ENCODE peak calls at places on chromosomes 4 and X, in ten cellular contexts. One of them, this sample, is unnamed.

GRCh38 chr4:78432896-78433295 is 118.7 kb upstream of the ANXA3 start:
- DNase-seq in nephron progenitor cell: no peak
- DNase-seq in pancreas: no peak
- DNase-seq in left lung: no peak
- DNase-seq in Jurkat, Clone E6-1: no peak
- DNase-seq in tibial artery: no peak
- DNase-seq in OCI-M1: no peak
- DNase-seq in astrocyte of the cerebellum: no peak
- DNase-seq in GM23248: peak
- DNase-seq in AG09309: no peak
- DNase-seq in this sample: no peak

GRCh38 chr4:8639021-8639420 is 46.5 kb downstream of the CPZ start:
- DNase-seq in GM23248: no peak
- DNase-seq in Jurkat, Clone E6-1: no peak
- DNase-seq in pancreas: no peak
- DNase-seq in OCI-M1: no peak
- DNase-seq in tibial artery: peak
- DNase-seq in nephron progenitor cell: no peak
- DNase-seq in left lung: no peak
- DNase-seq in AG09309: no peak
- DNase-seq in astrocyte of the cerebellum: no peak
- DNase-seq in this sample: no peak

GRCh38 chrX:1246816-1247215 is 21.8 kb upstream of the CSF2RA start:
- DNase-seq in left lung: peak
- DNase-seq in pancreas: no peak
- DNase-seq in GM23248: peak
- DNase-seq in OCI-M1: peak
- DNase-seq in Jurkat, Clone E6-1: peak
- DNase-seq in astrocyte of the cerebellum: no peak
- DNase-seq in tibial artery: peak
- DNase-seq in AG09309: no peak
- DNase-seq in nephron progenitor cell: peak
- DNase-seq in this sample: peak

GRCh38 chr4:108210989-108211725 is 42.4 kb upstream of the LEF1 start:
- DNase-seq in left lung: no peak
- DNase-seq in nephron progenitor cell: no peak
- DNase-seq in OCI-M1: no peak
- DNase-seq in GM23248: no peak
- DNase-seq in AG09309: no peak
- DNase-seq in astrocyte of the cerebellum: no peak
- DNase-seq in tibial artery: no peak
- DNase-seq in pancreas: no peak
- DNase-seq in Jurkat, Clone E6-1: no peak
- DNase-seq in this sample: no peak

GRCh38 chr4:125013891-125014290 is 300.9 kb upstream of the FAT4 start:
- DNase-seq in GM23248: peak
- DNase-seq in astrocyte of the cerebellum: no peak
- DNase-seq in tibial artery: no peak
- DNase-seq in AG09309: no peak
- DNase-seq in Jurkat, Clone E6-1: no peak
- DNase-seq in pancreas: no peak
- DNase-seq in OCI-M1: no peak
- DNase-seq in left lung: no peak
- DNase-seq in nephron progenitor cell: no peak
- DNase-seq in this sample: no peak

GRCh38 chr4:26252349-26252748 is 68.5 kb upstream of the RBPJ start:
- DNase-seq in Jurkat, Clone E6-1: no peak
- DNase-seq in pancreas: no peak
- DNase-seq in OCI-M1: no peak
- DNase-seq in left lung: no peak
- DNase-seq in nephron progenitor cell: no peak
- DNase-seq in astrocyte of the cerebellum: no peak
- DNase-seq in tibial artery: no peak
- DNase-seq in GM23248: peak
- DNase-seq in AG09309: no peak
- DNase-seq in this sample: no peak

GRCh38 chr4:184937745-184938144 is 80.5 kb upstream of the HELT start:
- DNase-seq in astrocyte of the cerebellum: no peak
- DNase-seq in pancreas: no peak
- DNase-seq in OCI-M1: no peak
- DNase-seq in Jurkat, Clone E6-1: no peak
- DNase-seq in AG09309: no peak
- DNase-seq in GM23248: no peak
- DNase-seq in nephron progenitor cell: no peak
- DNase-seq in tibial artery: no peak
- DNase-seq in left lung: no peak
- DNase-seq in this sample: no peak

GRCh38 chr4:114659386-114660008 is 60.9 kb downstream of the UGT8 start:
- DNase-seq in nephron progenitor cell: peak
- DNase-seq in left lung: peak
- DNase-seq in Jurkat, Clone E6-1: peak
- DNase-seq in tibial artery: no peak
- DNase-seq in OCI-M1: peak
- DNase-seq in GM23248: peak
- DNase-seq in pancreas: peak
- DNase-seq in astrocyte of the cerebellum: peak
- DNase-seq in AG09309: peak
- DNase-seq in this sample: no peak

GRCh38 chr4:183098723-183099536 is at the start of gene WWC2:
- DNase-seq in AG09309: peak
- DNase-seq in astrocyte of the cerebellum: peak
- DNase-seq in tibial artery: peak
- DNase-seq in GM23248: peak
- DNase-seq in nephron progenitor cell: peak
- DNase-seq in OCI-M1: peak
- DNase-seq in Jurkat, Clone E6-1: peak
- DNase-seq in pancreas: peak
- DNase-seq in left lung: peak
- DNase-seq in this sample: peak

GRCh38 chr4:122552898-122553297 is 68.0 kb downstream of the IL21 start:
- DNase-seq in tibial artery: no peak
- DNase-seq in OCI-M1: no peak
- DNase-seq in Jurkat, Clone E6-1: no peak
- DNase-seq in left lung: no peak
- DNase-seq in GM23248: no peak
- DNase-seq in AG09309: no peak
- DNase-seq in pancreas: no peak
- DNase-seq in nephron progenitor cell: no peak
- DNase-seq in astrocyte of the cerebellum: no peak
- DNase-seq in this sample: no peak

GRCh38 chr4:82017680-82018079 is 356.1 kb downstream of the HNRNPD start:
- DNase-seq in GM23248: peak
- DNase-seq in left lung: no peak
- DNase-seq in pancreas: no peak
- DNase-seq in astrocyte of the cerebellum: peak
- DNase-seq in tibial artery: no peak
- DNase-seq in nephron progenitor cell: peak
- DNase-seq in AG09309: no peak
- DNase-seq in Jurkat, Clone E6-1: peak
- DNase-seq in OCI-M1: peak
- DNase-seq in this sample: no peak

GRCh38 chr4:140151700-140152014 is 2.3 kb downstream of the MAML3 start:
- DNase-seq in nephron progenitor cell: peak
- DNase-seq in pancreas: peak
- DNase-seq in tibial artery: peak
- DNase-seq in left lung: peak
- DNase-seq in astrocyte of the cerebellum: peak
- DNase-seq in GM23248: peak
- DNase-seq in AG09309: no peak
- DNase-seq in OCI-M1: peak
- DNase-seq in Jurkat, Clone E6-1: peak
- DNase-seq in this sample: peak

GRCh38 chr4:84968936-84969335 is 2.4 kb upstream of the WDFY3 start:
- DNase-seq in left lung: no peak
- DNase-seq in AG09309: no peak
- DNase-seq in Jurkat, Clone E6-1: no peak
- DNase-seq in GM23248: no peak
- DNase-seq in OCI-M1: peak
- DNase-seq in astrocyte of the cerebellum: no peak
- DNase-seq in pancreas: no peak
- DNase-seq in nephron progenitor cell: no peak
- DNase-seq in tibial artery: no peak
- DNase-seq in this sample: no peak

GRCh38 chr4:103076777-103077347 is 301 bp upstream of the SLC9B2 start:
- DNase-seq in tibial artery: no peak
- DNase-seq in GM23248: no peak
- DNase-seq in OCI-M1: peak
- DNase-seq in left lung: no peak
- DNase-seq in Jurkat, Clone E6-1: peak
- DNase-seq in astrocyte of the cerebellum: no peak
- DNase-seq in nephron progenitor cell: no peak
- DNase-seq in pancreas: no peak
- DNase-seq in AG09309: no peak
- DNase-seq in this sample: no peak

GRCh38 chr4:80231180-80231579 is 33.9 kb downstream of the PRDM8 start:
- DNase-seq in tibial artery: no peak
- DNase-seq in Jurkat, Clone E6-1: no peak
- DNase-seq in left lung: no peak
- DNase-seq in pancreas: no peak
- DNase-seq in OCI-M1: no peak
- DNase-seq in AG09309: no peak
- DNase-seq in nephron progenitor cell: no peak
- DNase-seq in astrocyte of the cerebellum: no peak
- DNase-seq in GM23248: no peak
- DNase-seq in this sample: no peak

GRCh38 chrX:38018734-38019410 is 12.5 kb downstream of the SYTL5 start:
- DNase-seq in pancreas: no peak
- DNase-seq in OCI-M1: no peak
- DNase-seq in astrocyte of the cerebellum: peak
- DNase-seq in AG09309: no peak
- DNase-seq in Jurkat, Clone E6-1: no peak
- DNase-seq in tibial artery: no peak
- DNase-seq in left lung: no peak
- DNase-seq in GM23248: no peak
- DNase-seq in nephron progenitor cell: no peak
- DNase-seq in this sample: no peak

GRCh38 chr4:22091906-22092305 is 143.3 kb upstream of the KCNIP4 start:
- DNase-seq in left lung: no peak
- DNase-seq in pancreas: no peak
- DNase-seq in GM23248: no peak
- DNase-seq in tibial artery: no peak
- DNase-seq in Jurkat, Clone E6-1: no peak
- DNase-seq in nephron progenitor cell: no peak
- DNase-seq in astrocyte of the cerebellum: no peak
- DNase-seq in OCI-M1: no peak
- DNase-seq in AG09309: no peak
- DNase-seq in this sample: no peak

GRCh38 chr4:34271479-34272355 is 1972.6 kb downstream of the ARAP2 start:
- DNase-seq in AG09309: no peak
- DNase-seq in OCI-M1: no peak
- DNase-seq in astrocyte of the cerebellum: no peak
- DNase-seq in Jurkat, Clone E6-1: no peak
- DNase-seq in left lung: no peak
- DNase-seq in nephron progenitor cell: no peak
- DNase-seq in GM23248: no peak
- DNase-seq in pancreas: no peak
- DNase-seq in tibial artery: no peak
- DNase-seq in this sample: no peak